ENCODE peak calls at places on chromosomes 2 and 18, in six cellular contexts. One of them, this sample, is unnamed.

GRCh38 chr2:80059381-80059907 is 245.1 kb downstream of the LRRTM1 start:
- DNase-seq in IMR-90: no peak
- DNase-seq in H1: no peak
- DNase-seq in mesenchymal stem cell: no peak
- DNase-seq in H9: no peak
- DNase-seq in trophoblast cell: no peak
- DNase-seq in this sample: no peak

GRCh38 chr2:20539133-20539719 is 92.4 kb downstream of the RHOB start:
- DNase-seq in IMR-90: no peak
- DNase-seq in H1: no peak
- DNase-seq in mesenchymal stem cell: peak
- DNase-seq in H9: no peak
- DNase-seq in trophoblast cell: no peak
- DNase-seq in this sample: no peak

GRCh38 chr2:66981074-66981473 is 416.1 kb upstream of the ETAA1 start:
- DNase-seq in IMR-90: no peak
- DNase-seq in H1: no peak
- DNase-seq in mesenchymal stem cell: no peak
- DNase-seq in H9: no peak
- DNase-seq in trophoblast cell: no peak
- DNase-seq in this sample: no peak

GRCh38 chr18:2146092-2146491 is 425.2 kb downstream of the METTL4 start:
- DNase-seq in IMR-90: no peak
- DNase-seq in H1: no peak
- DNase-seq in mesenchymal stem cell: no peak
- DNase-seq in H9: no peak
- DNase-seq in trophoblast cell: peak
- DNase-seq in this sample: no peak

GRCh38 chr2:232761301-232761907 is 15.0 kb downstream of the KCNJ13 start:
- DNase-seq in IMR-90: peak
- DNase-seq in H1: no peak
- DNase-seq in mesenchymal stem cell: peak
- DNase-seq in H9: no peak
- DNase-seq in trophoblast cell: peak
- DNase-seq in this sample: no peak

GRCh38 chr2:170235860-170236638 is 58.1 kb downstream of the MYO3B start:
- DNase-seq in IMR-90: peak
- DNase-seq in H1: no peak
- DNase-seq in mesenchymal stem cell: peak
- DNase-seq in H9: peak
- DNase-seq in trophoblast cell: peak
- DNase-seq in this sample: peak

GRCh38 chr2:8646731-8647461 is 35.0 kb upstream of the ID2 start:
- DNase-seq in IMR-90: no peak
- DNase-seq in H1: no peak
- DNase-seq in mesenchymal stem cell: no peak
- DNase-seq in H9: no peak
- DNase-seq in trophoblast cell: no peak
- DNase-seq in this sample: no peak

GRCh38 chr2:28108143-28108542 is 217.6 kb downstream of the BABAM2 start:
- DNase-seq in IMR-90: no peak
- DNase-seq in H1: no peak
- DNase-seq in mesenchymal stem cell: no peak
- DNase-seq in H9: no peak
- DNase-seq in trophoblast cell: no peak
- DNase-seq in this sample: no peak

GRCh38 chr2:25976884-25977741 is 5.2 kb downstream of the KIF3C start:
- DNase-seq in IMR-90: no peak
- DNase-seq in H1: no peak
- DNase-seq in mesenchymal stem cell: peak
- DNase-seq in H9: no peak
- DNase-seq in trophoblast cell: peak
- DNase-seq in this sample: no peak

GRCh38 chr18:73296686-73297085 is 428.9 kb upstream of the NETO1 start:
- DNase-seq in IMR-90: no peak
- DNase-seq in H1: no peak
- DNase-seq in mesenchymal stem cell: no peak
- DNase-seq in H9: no peak
- DNase-seq in trophoblast cell: no peak
- DNase-seq in this sample: no peak

GRCh38 chr2:73290049-73290839 is 3.1 kb downstream of the EGR4 start:
- DNase-seq in IMR-90: peak
- DNase-seq in H1: no peak
- DNase-seq in mesenchymal stem cell: peak
- DNase-seq in H9: peak
- DNase-seq in trophoblast cell: peak
- DNase-seq in this sample: no peak

GRCh38 chr2:4579977-4580376 is 876.6 kb downstream of the DCDC2C start:
- DNase-seq in IMR-90: no peak
- DNase-seq in H1: no peak
- DNase-seq in mesenchymal stem cell: no peak
- DNase-seq in H9: no peak
- DNase-seq in trophoblast cell: no peak
- DNase-seq in this sample: no peak

GRCh38 chr2:172655091-172655837 is 80.4 kb upstream of the RAPGEF4 start:
- DNase-seq in IMR-90: peak
- DNase-seq in H1: no peak
- DNase-seq in mesenchymal stem cell: peak
- DNase-seq in H9: no peak
- DNase-seq in trophoblast cell: no peak
- DNase-seq in this sample: no peak

GRCh38 chr2:120953066-120953760 is 217.5 kb downstream of the GLI2 start:
- DNase-seq in IMR-90: no peak
- DNase-seq in H1: no peak
- DNase-seq in mesenchymal stem cell: no peak
- DNase-seq in H9: no peak
- DNase-seq in trophoblast cell: no peak
- DNase-seq in this sample: no peak

GRCh38 chr2:168119519-168120141 is 127.8 kb downstream of the STK39 start:
- DNase-seq in IMR-90: peak
- DNase-seq in H1: no peak
- DNase-seq in mesenchymal stem cell: peak
- DNase-seq in H9: no peak
- DNase-seq in trophoblast cell: peak
- DNase-seq in this sample: peak

GRCh38 chr2:24680196-24680595 is 113.0 kb downstream of the PTRHD1 start:
- DNase-seq in IMR-90: no peak
- DNase-seq in H1: no peak
- DNase-seq in mesenchymal stem cell: no peak
- DNase-seq in H9: no peak
- DNase-seq in trophoblast cell: no peak
- DNase-seq in this sample: no peak

GRCh38 chr2:179538406-179538805 is 273.8 kb upstream of the SESTD1 start:
- DNase-seq in IMR-90: peak
- DNase-seq in H1: no peak
- DNase-seq in mesenchymal stem cell: no peak
- DNase-seq in H9: no peak
- DNase-seq in trophoblast cell: no peak
- DNase-seq in this sample: no peak

GRCh38 chr2:138475394-138475793 is 26.2 kb upstream of the SPOPL start:
- DNase-seq in IMR-90: no peak
- DNase-seq in H1: no peak
- DNase-seq in mesenchymal stem cell: no peak
- DNase-seq in H9: no peak
- DNase-seq in trophoblast cell: no peak
- DNase-seq in this sample: no peak

GRCh38 chr2:40276076-40276475 is 175.8 kb downstream of the SLC8A1 start:
- DNase-seq in IMR-90: no peak
- DNase-seq in H1: no peak
- DNase-seq in mesenchymal stem cell: no peak
- DNase-seq in H9: no peak
- DNase-seq in trophoblast cell: no peak
- DNase-seq in this sample: no peak

GRCh38 chr2:238107525-238108422 is 7.6 kb downstream of the ESPNL start:
- DNase-seq in IMR-90: no peak
- DNase-seq in H1: no peak
- DNase-seq in mesenchymal stem cell: no peak
- DNase-seq in H9: peak
- DNase-seq in trophoblast cell: peak
- DNase-seq in this sample: no peak

GRCh38 chr2:98936133-98936916 is at the start of gene CRACDL:
- DNase-seq in IMR-90: no peak
- DNase-seq in H1: no peak
- DNase-seq in mesenchymal stem cell: no peak
- DNase-seq in H9: no peak
- DNase-seq in trophoblast cell: no peak
- DNase-seq in this sample: peak

GRCh38 chr18:9683418-9684396 is 24.4 kb upstream of the RAB31 start:
- DNase-seq in IMR-90: peak
- DNase-seq in H1: no peak
- DNase-seq in mesenchymal stem cell: peak
- DNase-seq in H9: no peak
- DNase-seq in trophoblast cell: peak
- DNase-seq in this sample: no peak
- H2AFZ ChIP-seq in IMR-90: peak
- H2AFZ ChIP-seq in H1: peak
- H2AFZ ChIP-seq in mesenchymal stem cell: no peak
- H2AFZ ChIP-seq in H9: no peak
- H2AFZ ChIP-seq in trophoblast cell: peak
- H2AFZ ChIP-seq in this sample: peak

GRCh38 chr2:46091004-46091403 is 206.2 kb upstream of the EPAS1 start:
- DNase-seq in IMR-90: no peak
- DNase-seq in H1: no peak
- DNase-seq in mesenchymal stem cell: no peak
- DNase-seq in H9: peak
- DNase-seq in trophoblast cell: no peak
- DNase-seq in this sample: no peak

GRCh38 chr2:46082531-46083485 is 214.4 kb upstream of the EPAS1 start:
- DNase-seq in IMR-90: peak
- DNase-seq in H1: no peak
- DNase-seq in mesenchymal stem cell: peak
- DNase-seq in H9: no peak
- DNase-seq in trophoblast cell: peak
- DNase-seq in this sample: no peak

GRCh38 chr2:46087492-46087891 is 209.7 kb upstream of the EPAS1 start:
- DNase-seq in IMR-90: peak
- DNase-seq in H1: no peak
- DNase-seq in mesenchymal stem cell: no peak
- DNase-seq in H9: no peak
- DNase-seq in trophoblast cell: no peak
- DNase-seq in this sample: no peak

GRCh38 chr2:46091961-46092667 is 205.1 kb upstream of the EPAS1 start:
- DNase-seq in IMR-90: no peak
- DNase-seq in H1: no peak
- DNase-seq in mesenchymal stem cell: no peak
- DNase-seq in H9: no peak
- DNase-seq in trophoblast cell: no peak
- DNase-seq in this sample: no peak

GRCh38 chr2:46086578-46087070 is 210.6 kb upstream of the EPAS1 start:
- DNase-seq in IMR-90: no peak
- DNase-seq in H1: no peak
- DNase-seq in mesenchymal stem cell: no peak
- DNase-seq in H9: no peak
- DNase-seq in trophoblast cell: no peak
- DNase-seq in this sample: no peak
- H2BK5ac ChIP-seq in IMR-90: no peak
- H2BK5ac ChIP-seq in H1: no peak
- H2BK5ac ChIP-seq in mesenchymal stem cell: no peak
- H2BK5ac ChIP-seq in H9: no peak
- H2BK5ac ChIP-seq in trophoblast cell: no peak
- H2BK5ac ChIP-seq in this sample: no peak

DNA sequence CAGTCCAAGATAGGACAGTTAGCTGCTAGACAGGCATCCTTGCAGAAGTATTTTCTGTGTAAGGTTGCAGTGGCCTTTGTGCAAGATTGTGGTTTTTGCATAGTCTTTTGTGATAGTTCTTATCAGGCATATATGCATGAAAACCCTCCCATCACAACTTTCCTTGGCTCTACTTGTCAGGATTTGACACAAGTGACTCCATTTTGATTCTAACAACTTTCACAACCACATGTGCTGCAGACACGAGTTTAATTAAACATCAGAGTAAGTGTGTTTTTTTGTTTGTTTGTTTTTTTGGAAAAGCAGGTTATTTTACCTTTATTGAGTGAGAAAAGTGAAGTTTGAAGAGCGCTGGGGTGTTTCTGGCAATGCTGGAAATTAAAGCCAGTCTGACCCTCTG is 902.0 kb upstream of the GCFC2 start:
- DNase-seq in IMR-90: no peak
- DNase-seq in H1: no peak
- DNase-seq in mesenchymal stem cell: no peak
- DNase-seq in H9: no peak
- DNase-seq in trophoblast cell: no peak
- DNase-seq in this sample: no peak
- H2BK120ac ChIP-seq in IMR-90: no peak
- H2BK120ac ChIP-seq in H1: no peak
- H2BK120ac ChIP-seq in mesenchymal stem cell: no peak
- H2BK120ac ChIP-seq in H9: no peak
- H2BK120ac ChIP-seq in trophoblast cell: no peak
- H2BK120ac ChIP-seq in this sample: no peak

DNA sequence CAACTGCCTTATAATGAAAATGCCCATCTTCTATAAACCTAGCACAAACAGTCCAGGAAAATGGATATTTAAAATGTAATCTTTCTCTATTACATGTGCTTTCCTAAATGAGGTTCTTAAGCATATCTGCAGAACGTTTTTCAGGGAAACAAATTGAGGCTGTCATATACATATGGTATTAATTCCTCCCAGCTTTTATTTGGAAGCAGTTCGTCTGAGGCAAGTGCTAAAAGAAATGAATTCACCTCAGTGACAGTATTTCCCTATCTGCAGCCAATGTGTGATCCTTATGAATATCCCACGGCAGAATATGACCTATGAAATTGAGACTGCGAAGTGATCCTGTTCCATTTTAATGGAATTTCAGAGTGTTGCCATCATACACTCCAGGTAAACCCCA is 7.1 kb downstream of the MYOM1 start:
- DNase-seq in IMR-90: no peak
- DNase-seq in H1: no peak
- DNase-seq in mesenchymal stem cell: no peak
- DNase-seq in H9: no peak
- DNase-seq in trophoblast cell: no peak
- DNase-seq in this sample: no peak
- H2AFZ ChIP-seq in IMR-90: no peak
- H2AFZ ChIP-seq in H1: no peak
- H2AFZ ChIP-seq in mesenchymal stem cell: no peak
- H2AFZ ChIP-seq in H9: no peak
- H2AFZ ChIP-seq in trophoblast cell: no peak
- H2AFZ ChIP-seq in this sample: no peak

This sample was measured in neuronal stem cell.